ENCODE peak calls at places on chromosomes 7 and 10, in four cellular contexts. One of them, this sample, is unnamed.

GRCh38 chr7:94264756-94265155 is 129.9 kb upstream of the COL1A2 start:
- DNase-seq in dorsolateral prefrontal cortex: no peak
- DNase-seq in GM13977: no peak
- DNase-seq in CD4-positive, alpha-beta T cell: no peak
- DNase-seq in this sample: no peak

GRCh38 chr10:112490543-112490942 is 43.5 kb downstream of the VTI1A start:
- DNase-seq in dorsolateral prefrontal cortex: no peak
- DNase-seq in GM13977: no peak
- DNase-seq in CD4-positive, alpha-beta T cell: no peak
- DNase-seq in this sample: no peak

GRCh38 chr10:24551161-24551560 is 172.5 kb downstream of the ARHGAP21 start:
- DNase-seq in GM13977: no peak
- DNase-seq in dorsolateral prefrontal cortex: no peak
- DNase-seq in CD4-positive, alpha-beta T cell: no peak
- DNase-seq in this sample: no peak

GRCh38 chr7:116571037-116571436 is 46.2 kb downstream of the CAV1 start:
- DNase-seq in dorsolateral prefrontal cortex: no peak
- DNase-seq in CD4-positive, alpha-beta T cell: no peak
- DNase-seq in GM13977: no peak
- DNase-seq in this sample: no peak

GRCh38 chr7:148481965-148482626 is 108.5 kb upstream of the C7orf33 start:
- DNase-seq in dorsolateral prefrontal cortex: no peak
- DNase-seq in GM13977: no peak
- DNase-seq in CD4-positive, alpha-beta T cell: no peak
- DNase-seq in this sample: no peak

GRCh38 chr10:47264797-47265281 is 35.2 kb upstream of the GDF10 start:
- DNase-seq in GM13977: no peak
- DNase-seq in CD4-positive, alpha-beta T cell: peak
- DNase-seq in dorsolateral prefrontal cortex: no peak
- DNase-seq in this sample: no peak

GRCh38 chr7:103766630-103767029 is 222.8 kb downstream of the RELN start:
- DNase-seq in dorsolateral prefrontal cortex: no peak
- DNase-seq in GM13977: no peak
- DNase-seq in CD4-positive, alpha-beta T cell: no peak
- DNase-seq in this sample: no peak

GRCh38 chr7:45181991-45182855 is 24.6 kb downstream of the RAMP3 start:
- DNase-seq in dorsolateral prefrontal cortex: peak
- DNase-seq in CD4-positive, alpha-beta T cell: no peak
- DNase-seq in GM13977: no peak
- DNase-seq in this sample: no peak

GRCh38 chr7:150358433-150358832 is 10.2 kb upstream of the REPIN1 start:
- DNase-seq in CD4-positive, alpha-beta T cell: no peak
- DNase-seq in GM13977: no peak
- DNase-seq in dorsolateral prefrontal cortex: no peak
- DNase-seq in this sample: no peak

GRCh38 chr7:137081694-137082093 is 213.2 kb downstream of the CHRM2 start:
- DNase-seq in CD4-positive, alpha-beta T cell: no peak
- DNase-seq in GM13977: no peak
- DNase-seq in dorsolateral prefrontal cortex: peak
- DNase-seq in this sample: no peak

GRCh38 chr10:17067549-17068264 is 61.9 kb downstream of the CUBN start:
- DNase-seq in CD4-positive, alpha-beta T cell: no peak
- DNase-seq in GM13977: no peak
- DNase-seq in dorsolateral prefrontal cortex: no peak
- DNase-seq in this sample: no peak

GRCh38 chr10:119024882-119025281 is 4.6 kb upstream of the NANOS1 start:
- DNase-seq in CD4-positive, alpha-beta T cell: no peak
- DNase-seq in dorsolateral prefrontal cortex: no peak
- DNase-seq in GM13977: no peak
- DNase-seq in this sample: no peak

GRCh38 chr7:103116511-103116910 is 32.4 kb downstream of the NAPEPLD start:
- DNase-seq in dorsolateral prefrontal cortex: no peak
- DNase-seq in CD4-positive, alpha-beta T cell: no peak
- DNase-seq in GM13977: no peak
- DNase-seq in this sample: no peak

GRCh38 chr7:945556-946255 is 8.8 kb downstream of the ADAP1 start:
- DNase-seq in dorsolateral prefrontal cortex: no peak
- DNase-seq in GM13977: no peak
- DNase-seq in CD4-positive, alpha-beta T cell: no peak
- DNase-seq in this sample: peak

GRCh38 chr7:51366930-51367613 is 50.5 kb upstream of the COBL start:
- DNase-seq in GM13977: peak
- DNase-seq in CD4-positive, alpha-beta T cell: no peak
- DNase-seq in dorsolateral prefrontal cortex: peak
- DNase-seq in this sample: peak

GRCh38 chr7:123210986-123211385 is 11.2 kb upstream of the SLC13A1 start:
- DNase-seq in dorsolateral prefrontal cortex: no peak
- DNase-seq in CD4-positive, alpha-beta T cell: no peak
- DNase-seq in GM13977: no peak
- DNase-seq in this sample: no peak

GRCh38 chr7:157662110-157662791 is 325.4 kb downstream of the DNAJB6 start:
- DNase-seq in dorsolateral prefrontal cortex: no peak
- DNase-seq in CD4-positive, alpha-beta T cell: no peak
- DNase-seq in GM13977: no peak
- DNase-seq in this sample: no peak

GRCh38 chr10:125152646-125153368 is 7.6 kb downstream of the CTBP2 start:
- DNase-seq in CD4-positive, alpha-beta T cell: no peak
- DNase-seq in dorsolateral prefrontal cortex: peak
- DNase-seq in GM13977: no peak
- DNase-seq in this sample: no peak

GRCh38 chr10:119243478-119243877 is 36.1 kb downstream of the GRK5 start:
- DNase-seq in dorsolateral prefrontal cortex: no peak
- DNase-seq in GM13977: no peak
- DNase-seq in CD4-positive, alpha-beta T cell: no peak
- DNase-seq in this sample: no peak

GRCh38 chr10:68135922-68136718 is 26.8 kb downstream of the MYPN start:
- DNase-seq in GM13977: no peak
- DNase-seq in CD4-positive, alpha-beta T cell: no peak
- DNase-seq in dorsolateral prefrontal cortex: no peak
- DNase-seq in this sample: no peak

GRCh38 chr7:35691827-35692307 is 3.1 kb downstream of the HERPUD2 start:
- DNase-seq in dorsolateral prefrontal cortex: no peak
- DNase-seq in GM13977: peak
- DNase-seq in CD4-positive, alpha-beta T cell: no peak
- DNase-seq in this sample: no peak

GRCh38 chr7:105935250-105935649 is 27.8 kb upstream of the CDHR3 start:
- DNase-seq in GM13977: no peak
- DNase-seq in CD4-positive, alpha-beta T cell: no peak
- DNase-seq in dorsolateral prefrontal cortex: no peak
- DNase-seq in this sample: no peak

GRCh38 chr7:2471022-2471329 is 5.2 kb downstream of the GRIFIN start:
- DNase-seq in dorsolateral prefrontal cortex: no peak
- DNase-seq in CD4-positive, alpha-beta T cell: no peak
- DNase-seq in GM13977: no peak
- DNase-seq in this sample: no peak

GRCh38 chr7:98785929-98786571 is 83.8 kb downstream of the TMEM130 start:
- DNase-seq in dorsolateral prefrontal cortex: no peak
- DNase-seq in GM13977: no peak
- DNase-seq in CD4-positive, alpha-beta T cell: no peak
- DNase-seq in this sample: no peak

GRCh38 chr10:50538473-50539398 is 85.0 kb downstream of the SGMS1 start:
- DNase-seq in CD4-positive, alpha-beta T cell: no peak
- DNase-seq in GM13977: no peak
- DNase-seq in dorsolateral prefrontal cortex: peak
- DNase-seq in this sample: no peak

GRCh38 chr10:48414778-48415177 is 108.3 kb downstream of the MAPK8 start:
- DNase-seq in GM13977: no peak
- DNase-seq in CD4-positive, alpha-beta T cell: no peak
- DNase-seq in dorsolateral prefrontal cortex: no peak
- DNase-seq in this sample: no peak

GRCh38 chr10:107915277-107915634 is 750.8 kb upstream of the SORCS1 start:
- DNase-seq in GM13977: no peak
- DNase-seq in CD4-positive, alpha-beta T cell: no peak
- DNase-seq in dorsolateral prefrontal cortex: no peak
- DNase-seq in this sample: no peak

GRCh38 chr7:81501220-81501619 is 268.6 kb downstream of the HGF start:
- DNase-seq in dorsolateral prefrontal cortex: no peak
- DNase-seq in GM13977: no peak
- DNase-seq in CD4-positive, alpha-beta T cell: no peak
- DNase-seq in this sample: no peak

GRCh38 chr10:75441196-75441595 is 9.8 kb downstream of the LRMDA start:
- DNase-seq in GM13977: no peak
- DNase-seq in dorsolateral prefrontal cortex: no peak
- DNase-seq in CD4-positive, alpha-beta T cell: no peak
- DNase-seq in this sample: no peak

GRCh38 chr10:123997013-123997412 is 96.4 kb downstream of the CHST15 start:
- DNase-seq in dorsolateral prefrontal cortex: no peak
- DNase-seq in CD4-positive, alpha-beta T cell: no peak
- DNase-seq in GM13977: no peak
- DNase-seq in this sample: no peak

GRCh38 chr10:88792656-88793055 is 9.9 kb upstream of the LIPM start:
- DNase-seq in GM13977: no peak
- DNase-seq in CD4-positive, alpha-beta T cell: no peak
- DNase-seq in dorsolateral prefrontal cortex: peak
- DNase-seq in this sample: no peak

GRCh38 chr7:158093156-158093796 is 494.3 kb downstream of the PTPRN2 start:
- DNase-seq in dorsolateral prefrontal cortex: no peak
- DNase-seq in CD4-positive, alpha-beta T cell: no peak
- DNase-seq in GM13977: no peak
- DNase-seq in this sample: no peak

GRCh38 chr7:56447864-56448693 is 331.9 kb upstream of the NUPR2 start:
- DNase-seq in CD4-positive, alpha-beta T cell: no peak
- DNase-seq in GM13977: no peak
- DNase-seq in dorsolateral prefrontal cortex: peak
- DNase-seq in this sample: no peak

DNA sequence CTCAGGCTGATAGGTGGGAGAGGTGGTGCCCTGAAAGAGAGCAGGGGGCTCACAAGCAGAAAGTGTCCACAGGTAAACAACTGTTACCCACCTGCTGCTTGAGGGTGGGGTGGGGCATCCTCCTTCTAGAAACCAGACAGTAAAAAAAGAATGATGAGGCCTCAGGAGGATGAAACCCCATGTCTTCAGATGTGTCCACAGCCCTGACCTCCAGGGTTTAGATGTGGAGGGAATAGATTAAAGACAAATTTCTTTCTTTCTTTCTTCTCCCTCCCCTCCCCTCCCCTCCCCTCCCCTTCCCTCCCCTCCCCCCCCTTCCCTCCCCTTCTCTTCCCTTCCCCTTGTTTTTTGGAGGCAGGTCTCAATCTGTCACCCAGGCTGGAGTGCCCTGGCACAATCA is 333.5 kb upstream of the NUPR2 start:
- DNase-seq in GM13977: no peak
- DNase-seq in dorsolateral prefrontal cortex: no peak
- DNase-seq in CD4-positive, alpha-beta T cell: no peak
- DNase-seq in this sample: no peak
- TF ChIP-seq CTCF in GM13977: no peak
- TF ChIP-seq CTCF in dorsolateral prefrontal cortex: no peak
- TF ChIP-seq CTCF in CD4-positive, alpha-beta T cell: no peak
- TF ChIP-seq CTCF in this sample: no peak

DNA sequence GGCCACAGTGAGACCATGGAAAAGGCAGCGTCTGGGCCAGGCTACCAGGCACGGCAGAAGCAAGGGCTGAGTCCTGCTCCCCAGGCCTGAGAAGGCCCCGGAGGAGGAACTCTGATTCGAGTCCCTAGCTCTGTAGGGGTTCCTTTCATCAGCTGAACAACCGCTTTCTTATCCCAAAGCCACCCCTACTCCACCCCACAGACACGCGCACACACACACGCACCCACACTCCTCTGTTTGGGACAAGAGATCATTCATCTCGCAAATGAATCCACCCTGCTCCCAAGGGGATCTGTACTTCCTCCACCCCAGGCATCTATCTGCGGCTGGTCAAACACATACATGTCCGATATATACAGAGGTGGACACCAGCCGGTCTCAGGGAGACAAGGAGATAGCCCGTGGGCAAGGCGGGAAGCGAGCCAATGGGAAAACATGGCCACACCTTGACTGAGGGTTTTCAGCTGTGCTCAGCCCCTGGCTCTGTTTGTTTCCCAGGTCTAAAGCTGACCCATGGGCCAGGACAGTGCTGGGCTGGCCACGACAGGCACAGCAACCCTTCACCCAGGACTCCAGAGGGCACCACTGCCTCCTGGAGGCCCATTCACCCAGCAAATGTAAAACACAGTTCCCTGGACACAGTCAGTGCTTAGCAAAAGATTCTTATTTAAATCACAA is 7.3 kb downstream of the ZCCHC24 start:
- DNase-seq in GM13977: no peak
- DNase-seq in CD4-positive, alpha-beta T cell: no peak
- DNase-seq in dorsolateral prefrontal cortex: no peak
- DNase-seq in this sample: no peak
- TF ChIP-seq CTCF in GM13977: no peak
- TF ChIP-seq CTCF in CD4-positive, alpha-beta T cell: no peak
- TF ChIP-seq CTCF in dorsolateral prefrontal cortex: peak
- TF ChIP-seq CTCF in this sample: peak

GRCh38 chr10:115827650-115828049 is 445.4 kb downstream of the GFRA1 start:
- DNase-seq in GM13977: no peak
- DNase-seq in CD4-positive, alpha-beta T cell: no peak
- DNase-seq in dorsolateral prefrontal cortex: no peak
- DNase-seq in this sample: no peak

GRCh38 chr10:115827180-115827579 is 445.8 kb downstream of the GFRA1 start:
- DNase-seq in CD4-positive, alpha-beta T cell: no peak
- DNase-seq in GM13977: no peak
- DNase-seq in dorsolateral prefrontal cortex: no peak
- DNase-seq in this sample: no peak

GRCh38 chr10:115830260-115830970 is 442.6 kb downstream of the GFRA1 start:
- DNase-seq in GM13977: no peak
- DNase-seq in CD4-positive, alpha-beta T cell: no peak
- DNase-seq in dorsolateral prefrontal cortex: no peak
- DNase-seq in this sample: no peak

GRCh38 chr10:115831025-115831424 is 442.0 kb downstream of the GFRA1 start:
- DNase-seq in CD4-positive, alpha-beta T cell: no peak
- DNase-seq in dorsolateral prefrontal cortex: no peak
- DNase-seq in GM13977: no peak
- DNase-seq in this sample: no peak

DNA sequence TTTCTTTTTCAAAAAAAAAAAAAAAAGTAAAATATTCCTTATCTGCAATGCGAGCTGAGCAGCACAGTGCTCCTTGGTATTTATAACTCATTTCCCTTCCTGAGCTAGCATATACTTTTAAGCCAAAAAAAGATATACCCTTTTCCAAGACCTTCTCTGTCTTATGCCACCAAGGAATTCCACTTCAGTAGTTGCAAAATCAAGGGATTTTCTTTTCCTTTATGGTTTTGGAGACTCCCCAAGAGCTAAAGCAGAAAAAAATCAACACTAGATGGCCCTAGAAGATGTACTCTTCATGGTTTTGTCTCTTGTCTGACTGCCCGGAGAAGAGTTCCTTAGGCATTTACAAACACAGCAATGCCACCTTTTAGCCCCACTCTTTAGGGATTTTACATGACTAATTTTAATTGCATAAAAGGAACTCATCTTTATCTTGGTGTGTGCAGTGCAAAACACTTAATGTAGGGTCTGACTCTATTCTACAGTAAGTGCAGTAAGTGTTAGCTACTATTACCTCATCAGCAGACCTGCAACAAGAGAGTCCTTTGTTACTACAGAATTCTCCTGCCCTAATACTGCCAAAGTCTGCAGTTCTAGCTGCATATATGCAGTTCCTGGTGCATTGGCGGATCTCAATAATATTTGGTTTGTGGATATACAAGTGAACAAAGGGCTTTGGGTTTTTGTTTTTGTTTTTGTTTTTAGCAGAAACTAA is 443.3 kb downstream of the GFRA1 start:
- DNase-seq in dorsolateral prefrontal cortex: no peak
- DNase-seq in CD4-positive, alpha-beta T cell: no peak
- DNase-seq in GM13977: no peak
- DNase-seq in this sample: no peak
- TF ChIP-seq CTCF in dorsolateral prefrontal cortex: no peak
- TF ChIP-seq CTCF in CD4-positive, alpha-beta T cell: no peak
- TF ChIP-seq CTCF in GM13977: no peak
- TF ChIP-seq CTCF in this sample: no peak

GRCh38 chr7:74183653-74184450 is 9.7 kb downstream of the EIF4H start:
- DNase-seq in dorsolateral prefrontal cortex: no peak
- DNase-seq in CD4-positive, alpha-beta T cell: no peak
- DNase-seq in GM13977: no peak
- DNase-seq in this sample: no peak
- TF ChIP-seq CTCF in dorsolateral prefrontal cortex: no peak
- TF ChIP-seq CTCF in CD4-positive, alpha-beta T cell: no peak
- TF ChIP-seq CTCF in GM13977: peak
- TF ChIP-seq CTCF in this sample: peak

This sample was measured in progenitor cell of endocrine pancreas.